ENCODE peak calls at places on chromosome 15, in six cellular contexts. O is Caki2; J is HepG2; G is NCI-H1092 treated with DMSO at 0.1 percent for 48 hours; W is heart right ventricle; X is activated CD8-positive, alpha-beta memory T cell treated with anti-CD3 and anti-CD28 coated beads for 48 hours. L is an unnamed sample.

GRCh38 chr15:74140445-74140761 is 10.0 kb downstream of the ISLR2 start:
- DNase-seq in O (no peak), J (no peak), G (no peak), W (no peak), X (no peak), L (no peak)

GRCh38 chr15:33994005-33994615 is 25.8 kb downstream of the CHRM5 start:
- DNase-seq in O (no peak), J (peak), G (peak), W (no peak), X (no peak), L (peak)

GRCh38 chr15:61069369-61070075 is 159.6 kb downstream of the RORA start:
- DNase-seq in O (no peak), J (no peak), G (peak), W (no peak), X (no peak), L (no peak)

GRCh38 chr15:66747223-66747622 is 45.2 kb downstream of the SMAD6 start:
- DNase-seq in O (no peak), J (no peak), G (no peak), W (no peak), X (no peak), L (no peak)

GRCh38 chr15:71138473-71138872 is 23.2 kb downstream of the THSD4 start:
- DNase-seq in O (no peak), J (no peak), G (no peak), W (no peak), X (no peak), L (no peak)

GRCh38 chr15:100030586-100031249 is 297.5 kb upstream of the LYSMD4 start:
- DNase-seq in O (no peak), J (no peak), G (no peak), W (no peak), X (no peak), L (no peak)

GRCh38 chr15:60337069-60337468 is 60.7 kb downstream of the ANXA2 start:
- DNase-seq in O (no peak), J (no peak), G (no peak), W (no peak), X (no peak), L (no peak)

GRCh38 chr15:27342991-27343390 is 372.0 kb downstream of the GABRG3 start:
- DNase-seq in O (no peak), J (no peak), G (no peak), W (no peak), X (no peak), L (no peak)

GRCh38 chr15:66771351-66771650 is 69.3 kb downstream of the SMAD6 start:
- DNase-seq in O (no peak), J (no peak), G (no peak), W (no peak), X (no peak), L (no peak)

GRCh38 chr15:94075349-94075748 is 156.0 kb upstream of the MCTP2 start:
- DNase-seq in O (no peak), J (no peak), G (no peak), W (peak), X (no peak), L (no peak)

GRCh38 chr15:25790003-25790660 is 73.0 kb downstream of the ATP10A start:
- DNase-seq in O (no peak), J (no peak), G (no peak), W (peak), X (no peak), L (no peak)

GRCh38 chr15:27485265-27485664 is 514.3 kb downstream of the GABRG3 start:
- DNase-seq in O (no peak), J (no peak), G (no peak), W (no peak), X (no peak), L (no peak)

GRCh38 chr15:29675791-29676301 is 146.4 kb downstream of the TJP1 start:
- DNase-seq in O (peak), J (no peak), G (no peak), W (no peak), X (no peak), L (no peak)

GRCh38 chr15:66692391-66692790 is 9.6 kb upstream of the SMAD6 start:
- DNase-seq in O (no peak), J (no peak), G (no peak), W (no peak), X (no peak), L (no peak)

GRCh38 chr15:75840659-75841058 is 2.6 kb upstream of the UBE2Q2 start:
- DNase-seq in O (peak), J (no peak), G (no peak), W (no peak), X (no peak), L (peak)

GRCh38 chr15:74793135-74794028 is 11.5 kb downstream of the CSK start:
- DNase-seq in O (no peak), J (no peak), G (no peak), W (no peak), X (no peak), L (no peak)

GRCh38 chr15:63372018-63372705 is 9.5 kb downstream of the CA12 start:
- DNase-seq in O (peak), J (no peak), G (no peak), W (no peak), X (no peak), L (no peak)

GRCh38 chr15:89342840-89343239 is 8.2 kb upstream of the POLG start:
- DNase-seq in O (no peak), J (no peak), G (no peak), W (no peak), X (no peak), L (no peak)

GRCh38 chr15:58462973-58463663 is 31.3 kb downstream of the LIPC start:
- DNase-seq in O (no peak), J (peak), G (peak), W (no peak), X (no peak), L (no peak)

GRCh38 chr15:73983211-73983727 is 8.8 kb downstream of the STOML1 start:
- DNase-seq in O (peak), J (no peak), G (no peak), W (peak), X (no peak), L (no peak)

GRCh38 chr15:44130778-44131177 is 64.3 kb downstream of the FRMD5 start:
- DNase-seq in O (no peak), J (no peak), G (no peak), W (no peak), X (no peak), L (no peak)

GRCh38 chr15:45393851-45394250 is 15.5 kb upstream of the GATM start:
- DNase-seq in O (peak), J (peak), G (no peak), W (no peak), X (no peak), L (no peak)

GRCh38 chr15:100759698-100760356 is 119.8 kb upstream of the ALDH1A3 start:
- DNase-seq in O (peak), J (peak), G (no peak), W (no peak), X (no peak), L (peak)

GRCh38 chr15:57041416-57041815 is 123.0 kb downstream of the TCF12 start:
- DNase-seq in O (no peak), J (no peak), G (no peak), W (no peak), X (no peak), L (no peak)

GRCh38 chr15:57890351-57890750 is 175.2 kb downstream of the ALDH1A2 start:
- DNase-seq in O (no peak), J (no peak), G (no peak), W (no peak), X (no peak), L (no peak)

GRCh38 chr15:72042865-72043264 is 75.1 kb downstream of the MYO9A start:
- DNase-seq in O (no peak), J (no peak), G (no peak), W (no peak), X (no peak), L (no peak)

GRCh38 chr15:65303687-65304392 is 637 bp upstream of the RNU5B-1 start:
- DNase-seq in O (no peak), J (peak), G (peak), W (peak), X (no peak), L (no peak)

GRCh38 chr15:99114511-99115299 is 9.8 kb downstream of the SYNM start:
- DNase-seq in O (no peak), J (no peak), G (no peak), W (peak), X (no peak), L (no peak)